ENCODE peak calls at places on chromosomes 1 and 21, in seven cellular contexts. L is NCI-H1105 treated with DMSO at 0.1 percent for 48 hours; A is activated naive CD4-positive, alpha-beta T cell treated with anti-CD3 and anti-CD28 coated beads, Interleukin-2, amount 10 ng/mL, durations not matched to agents 7 days and 5 days; S is K562; P is NCI-H146; X is stimulated activated CD8-positive, alpha-beta memory T cell treated with anti-CD3 and anti-CD28 coated beads, Interleukin-4, amount 100 ng/mL, for 1 hour; Z is PC-3. O is an unnamed sample.

GRCh38 chr1:167670563-167670962 is 40.5 kb downstream of the RCSD1 start:
- DNase-seq in Z (no peak), X (no peak), P (no peak), S (no peak), A (no peak), L (no peak), O (no peak)

GRCh38 chr1:235206533-235207201 is 45.6 kb upstream of the RBM34 start:
- DNase-seq in L (no peak), X (no peak), P (no peak), A (no peak), S (peak; percentile 34), Z (peak; percentile 10), O (no peak)

GRCh38 chr1:1434131-1434811 is 1.2 kb upstream of the VWA1 start:
- DNase-seq in S (peak; percentile 33), A (no peak), Z (no peak), L (no peak), P (no peak), X (no peak), O (peak; percentile 41)

GRCh38 chr1:36320767-36321118 is 2.7 kb downstream of the EVA1B start:
- DNase-seq in A (no peak), P (no peak), X (no peak), L (no peak), Z (no peak), S (no peak), O (no peak)

GRCh38 chr1:57468661-57469523 is 45.0 kb upstream of the DAB1 start:
- DNase-seq in S (no peak), Z (peak; percentile 5), L (no peak), A (no peak), P (no peak), X (no peak), O (peak; percentile 13)

GRCh38 chr1:29383972-29384371 is 147.7 kb downstream of the PTPRU start:
- DNase-seq in Z (peak; percentile 27), A (no peak), P (no peak), X (no peak), L (no peak), S (no peak), O (no peak)

GRCh38 chr1:85398391-85399064 is 66.4 kb downstream of the DDAH1 start:
- DNase-seq in A (no peak), P (no peak), L (no peak), X (no peak), S (no peak), Z (peak; percentile 72), O (no peak)

GRCh38 chr1:52002038-52002917 is 11.8 kb upstream of the RAB3B start:
- DNase-seq in P (peak; percentile 86), S (peak; percentile 89), L (peak; percentile 83), A (peak; percentile 52), X (peak; percentile 6), Z (peak; percentile 98), O (peak; percentile 90)

GRCh38 chr1:41327383-41327999 is 33.7 kb upstream of the FOXO6 start:
- DNase-seq in A (no peak), S (no peak), X (no peak), L (no peak), Z (no peak), P (no peak), O (no peak)

GRCh38 chr1:117396636-117397035 is 29.4 kb downstream of the MAN1A2 start:
- DNase-seq in A (no peak), S (no peak), X (no peak), P (no peak), Z (no peak), L (no peak), O (no peak)

GRCh38 chr1:87045757-87046422 is 131.5 kb downstream of the HS2ST1 start:
- DNase-seq in Z (no peak), S (no peak), X (no peak), P (no peak), L (no peak), A (peak; percentile 74), O (no peak)

GRCh38 chr1:212935387-212935981 is 14.9 kb upstream of the VASH2 start:
- DNase-seq in S (no peak), P (no peak), X (no peak), Z (no peak), A (no peak), L (no peak), O (no peak)

GRCh38 chr1:226593541-226593940 is 45.0 kb downstream of the STUM start:
- DNase-seq in X (no peak), A (no peak), Z (no peak), S (no peak), L (no peak), P (no peak), O (no peak)

GRCh38 chr1:182149411-182149965 is 88.0 kb upstream of the ZNF648 start:
- DNase-seq in A (peak; percentile 64), P (no peak), Z (no peak), X (no peak), S (peak; percentile 81), L (no peak), O (no peak)

GRCh38 chr21:44618909-44619308 is 7.0 kb downstream of the KRTAP10-8 start:
- DNase-seq in A (peak; percentile 71), X (no peak), S (no peak), Z (peak; percentile 19), P (no peak), L (no peak), O (no peak)

O was measured in NCI-H2171 treated with DMSO at 0.1 percent for 48 hours.